ENCODE peak calls at places on chromosome 4, in ten cellular contexts. One of them, this sample, is unnamed. For H3K27me3, the result is how much of the 10 kb centered on the place peaks cover.

GRCh38 chr4:84126061-84126787 is 372.9 kb downstream of the NKX6-1 start:
- DNase-seq in Karpas-422: no peak
- DNase-seq in IMR-90: no peak
- DNase-seq in CD4-positive, CD25-positive, alpha-beta regulatory T cell: no peak
- DNase-seq in mesenchymal stem cell: no peak
- DNase-seq in spleen: no peak
- DNase-seq in tibial artery: no peak
- DNase-seq in psoas muscle: no peak
- DNase-seq in SK-N-SH: no peak
- DNase-seq in esophagus squamous epithelium: no peak
- DNase-seq in this sample: no peak

GRCh38 chr4:23736466-23736865 is 153.4 kb downstream of the PPARGC1A start:
- DNase-seq in SK-N-SH: no peak
- DNase-seq in tibial artery: no peak
- DNase-seq in mesenchymal stem cell: no peak
- DNase-seq in IMR-90: no peak
- DNase-seq in psoas muscle: no peak
- DNase-seq in spleen: no peak
- DNase-seq in Karpas-422: no peak
- DNase-seq in CD4-positive, CD25-positive, alpha-beta regulatory T cell: no peak
- DNase-seq in esophagus squamous epithelium: no peak
- DNase-seq in this sample: no peak

GRCh38 chr4:8112672-8113071 is 45.9 kb downstream of the ABLIM2 start:
- DNase-seq in psoas muscle: peak
- DNase-seq in spleen: no peak
- DNase-seq in IMR-90: no peak
- DNase-seq in SK-N-SH: no peak
- DNase-seq in Karpas-422: no peak
- DNase-seq in CD4-positive, CD25-positive, alpha-beta regulatory T cell: no peak
- DNase-seq in esophagus squamous epithelium: no peak
- DNase-seq in tibial artery: no peak
- DNase-seq in mesenchymal stem cell: no peak
- DNase-seq in this sample: no peak

GRCh38 chr4:25919676-25920075 is 5.7 kb downstream of the SMIM20 start:
- DNase-seq in CD4-positive, CD25-positive, alpha-beta regulatory T cell: no peak
- DNase-seq in spleen: no peak
- DNase-seq in tibial artery: no peak
- DNase-seq in mesenchymal stem cell: peak
- DNase-seq in esophagus squamous epithelium: no peak
- DNase-seq in psoas muscle: no peak
- DNase-seq in IMR-90: peak
- DNase-seq in Karpas-422: no peak
- DNase-seq in SK-N-SH: no peak
- DNase-seq in this sample: no peak

GRCh38 chr4:141801558-141801957 is 165.2 kb downstream of the IL15 start:
- DNase-seq in CD4-positive, CD25-positive, alpha-beta regulatory T cell: no peak
- DNase-seq in mesenchymal stem cell: no peak
- DNase-seq in esophagus squamous epithelium: no peak
- DNase-seq in Karpas-422: no peak
- DNase-seq in psoas muscle: no peak
- DNase-seq in SK-N-SH: no peak
- DNase-seq in tibial artery: no peak
- DNase-seq in spleen: no peak
- DNase-seq in IMR-90: no peak
- DNase-seq in this sample: no peak

GRCh38 chr4:21102667-21103066 is 402.4 kb downstream of the PACRGL start:
- DNase-seq in IMR-90: no peak
- DNase-seq in SK-N-SH: no peak
- DNase-seq in tibial artery: no peak
- DNase-seq in Karpas-422: no peak
- DNase-seq in spleen: no peak
- DNase-seq in CD4-positive, CD25-positive, alpha-beta regulatory T cell: no peak
- DNase-seq in psoas muscle: no peak
- DNase-seq in esophagus squamous epithelium: no peak
- DNase-seq in mesenchymal stem cell: no peak
- DNase-seq in this sample: no peak

GRCh38 chr4:158079661-158080060 is 93.2 kb downstream of the GASK1B start:
- DNase-seq in esophagus squamous epithelium: no peak
- DNase-seq in spleen: no peak
- DNase-seq in Karpas-422: no peak
- DNase-seq in tibial artery: no peak
- DNase-seq in mesenchymal stem cell: no peak
- DNase-seq in psoas muscle: no peak
- DNase-seq in SK-N-SH: no peak
- DNase-seq in CD4-positive, CD25-positive, alpha-beta regulatory T cell: no peak
- DNase-seq in IMR-90: no peak
- DNase-seq in this sample: no peak

GRCh38 chr4:140710784-140711622 is 45.2 kb downstream of the TBC1D9 start:
- DNase-seq in mesenchymal stem cell: no peak
- DNase-seq in Karpas-422: no peak
- DNase-seq in SK-N-SH: no peak
- DNase-seq in spleen: no peak
- DNase-seq in tibial artery: no peak
- DNase-seq in IMR-90: no peak
- DNase-seq in psoas muscle: no peak
- DNase-seq in esophagus squamous epithelium: no peak
- DNase-seq in CD4-positive, CD25-positive, alpha-beta regulatory T cell: no peak
- DNase-seq in this sample: no peak

GRCh38 chr4:186930024-186930423 is 206.4 kb upstream of the FAT1 start:
- DNase-seq in tibial artery: no peak
- DNase-seq in SK-N-SH: no peak
- DNase-seq in esophagus squamous epithelium: no peak
- DNase-seq in Karpas-422: no peak
- DNase-seq in spleen: no peak
- DNase-seq in mesenchymal stem cell: no peak
- DNase-seq in CD4-positive, CD25-positive, alpha-beta regulatory T cell: no peak
- DNase-seq in IMR-90: no peak
- DNase-seq in psoas muscle: no peak
- DNase-seq in this sample: no peak

GRCh38 chr4:122480023-122480422 is 23.5 kb upstream of the IL2 start:
- DNase-seq in mesenchymal stem cell: peak
- DNase-seq in SK-N-SH: no peak
- DNase-seq in IMR-90: peak
- DNase-seq in esophagus squamous epithelium: no peak
- DNase-seq in tibial artery: no peak
- DNase-seq in psoas muscle: no peak
- DNase-seq in spleen: no peak
- DNase-seq in CD4-positive, CD25-positive, alpha-beta regulatory T cell: no peak
- DNase-seq in Karpas-422: peak
- DNase-seq in this sample: no peak

GRCh38 chr4:75497133-75497532 is 17.1 kb downstream of the RCHY1 start:
- DNase-seq in SK-N-SH: no peak
- DNase-seq in IMR-90: peak
- DNase-seq in Karpas-422: no peak
- DNase-seq in mesenchymal stem cell: peak
- DNase-seq in spleen: no peak
- DNase-seq in CD4-positive, CD25-positive, alpha-beta regulatory T cell: no peak
- DNase-seq in psoas muscle: no peak
- DNase-seq in tibial artery: no peak
- DNase-seq in esophagus squamous epithelium: no peak
- DNase-seq in this sample: no peak

DNA sequence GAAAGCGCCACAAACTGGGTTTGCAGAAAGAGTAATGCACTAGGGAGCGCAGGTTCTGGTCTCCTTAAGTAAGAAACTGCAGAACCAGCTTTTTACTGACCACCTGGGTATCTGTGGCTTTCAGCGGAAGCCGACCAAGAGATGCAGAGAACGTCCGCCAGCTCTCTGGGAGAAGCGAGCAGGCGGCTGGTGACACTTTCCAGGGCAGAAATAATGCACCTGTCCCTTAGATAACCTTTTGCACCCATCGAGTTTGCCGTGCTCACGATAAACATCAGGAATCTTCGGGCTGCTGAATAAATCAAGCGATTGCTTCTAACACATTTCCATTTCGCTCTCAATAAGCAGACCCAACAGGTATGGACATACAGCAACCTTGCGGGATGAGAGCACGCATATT is 3.5 kb downstream of the ATOH1 start:
- DNase-seq in esophagus squamous epithelium: no peak
- DNase-seq in Karpas-422: no peak
- DNase-seq in mesenchymal stem cell: no peak
- DNase-seq in SK-N-SH: no peak
- DNase-seq in psoas muscle: no peak
- DNase-seq in spleen: no peak
- DNase-seq in tibial artery: no peak
- DNase-seq in IMR-90: no peak
- DNase-seq in CD4-positive, CD25-positive, alpha-beta regulatory T cell: no peak
- DNase-seq in this sample: no peak
- H3K27me3 ChIP-seq in esophagus squamous epithelium: under half
- H3K27me3 ChIP-seq in Karpas-422: under half
- H3K27me3 ChIP-seq in mesenchymal stem cell: half or more
- H3K27me3 ChIP-seq in SK-N-SH: half or more
- H3K27me3 ChIP-seq in psoas muscle: half or more
- H3K27me3 ChIP-seq in spleen: under half
- H3K27me3 ChIP-seq in tibial artery: under half
- H3K27me3 ChIP-seq in IMR-90: half or more
- H3K27me3 ChIP-seq in CD4-positive, CD25-positive, alpha-beta regulatory T cell: under half
- H3K27me3 ChIP-seq in this sample: half or more

DNA sequence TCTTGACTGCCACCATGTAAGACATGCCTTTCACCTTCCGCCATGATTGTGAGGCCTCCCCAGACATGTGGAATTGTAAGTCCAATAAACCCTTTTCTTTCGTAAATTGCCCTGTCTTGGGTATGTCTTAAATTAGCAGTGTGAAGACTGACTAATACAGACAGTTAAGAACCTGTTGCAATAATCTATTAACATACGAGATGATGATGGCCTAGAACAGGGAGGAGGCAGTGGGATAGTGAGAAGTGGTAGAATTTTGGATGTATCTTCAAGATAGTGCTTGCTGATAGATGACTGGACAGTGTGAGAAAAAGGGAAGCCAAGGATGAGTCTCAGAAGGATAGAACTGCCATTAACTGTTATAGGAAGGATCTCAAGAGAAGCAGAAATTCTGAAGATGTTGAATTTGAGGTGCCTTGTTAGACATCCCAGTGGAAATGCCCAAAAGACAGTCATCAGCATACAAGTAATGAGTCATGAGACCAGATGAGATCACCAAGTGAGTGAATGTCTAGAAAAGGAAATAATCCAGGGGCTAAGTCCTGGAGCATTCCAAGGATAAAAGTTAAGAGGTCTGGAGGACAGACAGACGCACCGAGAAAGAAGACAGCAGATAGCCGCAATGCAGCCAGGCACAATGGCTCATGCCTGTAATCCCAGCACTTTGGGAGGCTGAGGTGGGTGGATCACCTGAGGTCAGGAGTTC is 38.8 kb upstream of the UGDH start:
- DNase-seq in esophagus squamous epithelium: no peak
- DNase-seq in IMR-90: peak
- DNase-seq in Karpas-422: no peak
- DNase-seq in spleen: no peak
- DNase-seq in SK-N-SH: no peak
- DNase-seq in CD4-positive, CD25-positive, alpha-beta regulatory T cell: no peak
- DNase-seq in tibial artery: no peak
- DNase-seq in psoas muscle: no peak
- DNase-seq in mesenchymal stem cell: peak
- DNase-seq in this sample: no peak
- H3K27ac ChIP-seq in esophagus squamous epithelium: no peak
- H3K27ac ChIP-seq in IMR-90: peak
- H3K27ac ChIP-seq in Karpas-422: no peak
- H3K27ac ChIP-seq in spleen: no peak
- H3K27ac ChIP-seq in SK-N-SH: peak
- H3K27ac ChIP-seq in CD4-positive, CD25-positive, alpha-beta regulatory T cell: no peak
- H3K27ac ChIP-seq in tibial artery: no peak
- H3K27ac ChIP-seq in psoas muscle: no peak
- H3K27ac ChIP-seq in mesenchymal stem cell: peak
- H3K27ac ChIP-seq in this sample: no peak

GRCh38 chr4:790466-790820 is 35.5 kb downstream of the CPLX1 start:
- DNase-seq in spleen: no peak
- DNase-seq in psoas muscle: no peak
- DNase-seq in IMR-90: no peak
- DNase-seq in tibial artery: no peak
- DNase-seq in CD4-positive, CD25-positive, alpha-beta regulatory T cell: no peak
- DNase-seq in SK-N-SH: no peak
- DNase-seq in esophagus squamous epithelium: no peak
- DNase-seq in mesenchymal stem cell: no peak
- DNase-seq in Karpas-422: no peak
- DNase-seq in this sample: no peak
- H3K27me3 ChIP-seq in spleen: under half
- H3K27me3 ChIP-seq in psoas muscle: half or more
- H3K27me3 ChIP-seq in IMR-90: half or more
- H3K27me3 ChIP-seq in tibial artery: under half
- H3K27me3 ChIP-seq in CD4-positive, CD25-positive, alpha-beta regulatory T cell: under half
- H3K27me3 ChIP-seq in SK-N-SH: under half
- H3K27me3 ChIP-seq in esophagus squamous epithelium: under half
- H3K27me3 ChIP-seq in mesenchymal stem cell: half or more
- H3K27me3 ChIP-seq in Karpas-422: under half
- H3K27me3 ChIP-seq in this sample: under half

GRCh38 chr4:136281307-136281706 is 1251.0 kb downstream of the PCDH18 start:
- DNase-seq in tibial artery: no peak
- DNase-seq in Karpas-422: no peak
- DNase-seq in CD4-positive, CD25-positive, alpha-beta regulatory T cell: no peak
- DNase-seq in spleen: no peak
- DNase-seq in psoas muscle: no peak
- DNase-seq in mesenchymal stem cell: no peak
- DNase-seq in SK-N-SH: no peak
- DNase-seq in IMR-90: no peak
- DNase-seq in esophagus squamous epithelium: no peak
- DNase-seq in this sample: no peak
- H3K27ac ChIP-seq in tibial artery: no peak
- H3K27ac ChIP-seq in Karpas-422: no peak
- H3K27ac ChIP-seq in CD4-positive, CD25-positive, alpha-beta regulatory T cell: no peak
- H3K27ac ChIP-seq in spleen: no peak
- H3K27ac ChIP-seq in psoas muscle: no peak
- H3K27ac ChIP-seq in mesenchymal stem cell: no peak
- H3K27ac ChIP-seq in SK-N-SH: no peak
- H3K27ac ChIP-seq in IMR-90: no peak
- H3K27ac ChIP-seq in esophagus squamous epithelium: no peak
- H3K27ac ChIP-seq in this sample: no peak

DNA sequence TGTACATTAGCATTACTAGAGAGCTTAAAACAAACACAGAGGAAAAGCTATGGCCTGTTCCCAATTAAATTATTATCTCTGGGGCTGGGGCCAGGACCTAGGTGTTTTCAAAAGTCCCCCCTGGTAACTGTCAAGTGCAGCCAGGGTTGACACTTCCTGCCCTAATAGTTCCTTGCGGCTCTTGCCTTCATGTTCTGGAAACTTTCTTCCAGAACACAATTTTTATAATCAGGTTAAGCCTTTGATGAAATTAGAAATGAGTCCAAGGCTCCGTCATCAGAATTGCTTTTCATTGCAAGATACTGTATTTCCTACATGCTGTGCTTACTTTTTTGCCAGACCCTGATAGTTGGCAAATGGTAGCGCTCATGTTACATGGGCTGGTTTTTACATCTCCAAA is 229.6 kb downstream of the UNC5C start:
- DNase-seq in CD4-positive, CD25-positive, alpha-beta regulatory T cell: no peak
- DNase-seq in IMR-90: no peak
- DNase-seq in psoas muscle: no peak
- DNase-seq in Karpas-422: no peak
- DNase-seq in tibial artery: no peak
- DNase-seq in spleen: no peak
- DNase-seq in SK-N-SH: peak
- DNase-seq in esophagus squamous epithelium: no peak
- DNase-seq in mesenchymal stem cell: no peak
- DNase-seq in this sample: no peak
- H3K27me3 ChIP-seq in CD4-positive, CD25-positive, alpha-beta regulatory T cell: under half
- H3K27me3 ChIP-seq in IMR-90: under half
- H3K27me3 ChIP-seq in psoas muscle: under half
- H3K27me3 ChIP-seq in Karpas-422: under half
- H3K27me3 ChIP-seq in tibial artery: under half
- H3K27me3 ChIP-seq in spleen: under half
- H3K27me3 ChIP-seq in SK-N-SH: under half
- H3K27me3 ChIP-seq in esophagus squamous epithelium: under half
- H3K27me3 ChIP-seq in mesenchymal stem cell: under half
- H3K27me3 ChIP-seq in this sample: under half